ENCODE peak calls at places on chromosomes 5 and 9, in six cellular contexts. D, F, R, Z, E and L are unnamed samples.
A peak's percentile ranks its signal among the peaks of the same experiment; 100 is the strongest.

GRCh38 chr9:127707766-127708165 is 978 bp downstream of the CFAP157 start:
- DNase-seq in E (no peak), Z (peak; percentile 73), R (no peak), F (peak; percentile 27), D (no peak), L (no peak)

GRCh38 chr5:74434124-74434899 is 206.2 kb downstream of the ENC1 start:
- DNase-seq in F (no peak), R (no peak), D (peak; percentile 28), E (no peak), Z (no peak), L (no peak)

GRCh38 chr9:36896296-36896695 is 137.8 kb downstream of the PAX5 start:
- DNase-seq in D (no peak), Z (no peak), R (no peak), E (no peak), F (no peak), L (no peak)

GRCh38 chr9:124045076-124045829 is 33.7 kb downstream of the LHX2 start:
- DNase-seq in R (peak; percentile 59), D (no peak), F (no peak), E (peak; percentile 18), Z (no peak), L (no peak)

GRCh38 chr5:79436224-79436623 is 77.7 kb downstream of the HOMER1 start:
- DNase-seq in R (no peak), F (no peak), D (no peak), Z (no peak), E (no peak), L (no peak)

GRCh38 chr5:81209869-81210268 is 23.3 kb upstream of the CKMT2 start:
- DNase-seq in R (peak; percentile 46), E (no peak), F (no peak), Z (no peak), D (no peak), L (no peak)

GRCh38 chr5:44814761-44815160 is 6.0 kb downstream of the MRPS30 start:
- DNase-seq in R (no peak), E (no peak), D (no peak), F (no peak), Z (no peak), L (no peak)

GRCh38 chr5:42810905-42811590 is 644 bp downstream of the SELENOP start:
- DNase-seq in E (no peak), F (no peak), Z (no peak), D (no peak), R (no peak), L (no peak)

GRCh38 chr5:2914022-2914661 is 162.7 kb upstream of the IRX2 start:
- DNase-seq in F (no peak), Z (no peak), E (no peak), D (no peak), R (no peak), L (no peak)

GRCh38 chr9:77440057-77440456 is 208.1 kb downstream of the GNA14 start:
- DNase-seq in F (no peak), R (peak; percentile 67), Z (no peak), D (no peak), E (peak; percentile 11), L (no peak)

GRCh38 chr9:136403915-136404800 is 4.2 kb upstream of the SNAPC4 start:
- DNase-seq in Z (peak; percentile 57), D (no peak), R (no peak), F (no peak), E (no peak), L (peak; percentile 60)

GRCh38 chr5:76175051-76175666 is 92.0 kb downstream of the SV2C start:
- DNase-seq in Z (peak; percentile 72), D (no peak), E (no peak), R (peak; percentile 8), F (peak; percentile 35), L (no peak)

GRCh38 chr5:54186912-54187445 is 123.4 kb downstream of the ARL15 start:
- DNase-seq in R (no peak), F (no peak), Z (no peak), E (no peak), D (no peak), L (no peak)

GRCh38 chr9:88398016-88398415 is 9.8 kb downstream of the SPIN1 start:
- DNase-seq in F (no peak), E (no peak), R (no peak), D (no peak), Z (no peak), L (no peak)

GRCh38 chr9:2354216-2354615 is 267.4 kb upstream of the VLDLR start:
- DNase-seq in R (no peak), Z (no peak), E (no peak), D (no peak), F (no peak), L (no peak)